ENCODE peak calls at places on chromosomes 5 and 9, in four cellular contexts. One of them, this sample, is unnamed.

GRCh38 chr9:99966720-99967119 is 60.3 kb downstream of the STX17 start:
- DNase-seq in neuronal stem cell: no peak
- DNase-seq in fibroblast of lung: peak
- DNase-seq in H9: peak
- DNase-seq in this sample: peak

GRCh38 chr5:157370967-157371366 is 89.0 kb upstream of the NIPAL4 start:
- DNase-seq in neuronal stem cell: no peak
- DNase-seq in fibroblast of lung: peak
- DNase-seq in H9: no peak
- DNase-seq in this sample: peak

GRCh38 chr9:76905984-76906861 is at the start of gene PRUNE2:
- DNase-seq in neuronal stem cell: peak
- DNase-seq in fibroblast of lung: peak
- DNase-seq in H9: peak
- DNase-seq in this sample: peak

GRCh38 chr5:592158-592557 is 20.0 kb upstream of the CEP72 start:
- DNase-seq in neuronal stem cell: no peak
- DNase-seq in fibroblast of lung: no peak
- DNase-seq in H9: no peak
- DNase-seq in this sample: no peak

GRCh38 chr5:5804834-5805233 is 382.4 kb downstream of the ICE1 start:
- DNase-seq in neuronal stem cell: no peak
- DNase-seq in fibroblast of lung: no peak
- DNase-seq in H9: no peak
- DNase-seq in this sample: no peak

GRCh38 chr5:142869883-142870282 is 99.7 kb downstream of the ARHGAP26 start:
- DNase-seq in neuronal stem cell: no peak
- DNase-seq in fibroblast of lung: no peak
- DNase-seq in H9: no peak
- DNase-seq in this sample: no peak

GRCh38 chr5:157265714-157266285 is at the start of gene CYFIP2:
- DNase-seq in neuronal stem cell: peak
- DNase-seq in fibroblast of lung: peak
- DNase-seq in H9: peak
- DNase-seq in this sample: peak

GRCh38 chr9:16530669-16531461 is 339.6 kb downstream of the BNC2 start:
- DNase-seq in neuronal stem cell: no peak
- DNase-seq in fibroblast of lung: peak
- DNase-seq in H9: no peak
- DNase-seq in this sample: no peak

GRCh38 chr5:68995847-68996204 is 98.0 kb upstream of the SLC30A5 start:
- DNase-seq in neuronal stem cell: no peak
- DNase-seq in fibroblast of lung: no peak
- DNase-seq in H9: no peak
- DNase-seq in this sample: no peak

GRCh38 chr9:126431112-126431742 is 104.6 kb downstream of the MVB12B start:
- DNase-seq in neuronal stem cell: no peak
- DNase-seq in fibroblast of lung: no peak
- DNase-seq in H9: no peak
- DNase-seq in this sample: no peak

GRCh38 chr5:147835386-147835798 is 3.9 kb upstream of the SPINK1 start:
- DNase-seq in neuronal stem cell: no peak
- DNase-seq in fibroblast of lung: peak
- DNase-seq in H9: no peak
- DNase-seq in this sample: no peak

GRCh38 chr9:128870128-128870940 is 11.4 kb downstream of the KYAT1 start:
- DNase-seq in neuronal stem cell: no peak
- DNase-seq in fibroblast of lung: no peak
- DNase-seq in H9: no peak
- DNase-seq in this sample: no peak

GRCh38 chr9:106799146-106799545 is 63.8 kb upstream of the ZNF462 start:
- DNase-seq in neuronal stem cell: no peak
- DNase-seq in fibroblast of lung: peak
- DNase-seq in H9: no peak
- DNase-seq in this sample: no peak

GRCh38 chr9:14238518-14238917 is 75.4 kb downstream of the NFIB start:
- DNase-seq in neuronal stem cell: peak
- DNase-seq in fibroblast of lung: peak
- DNase-seq in H9: peak
- DNase-seq in this sample: peak

GRCh38 chr5:87877023-87877422 is 391.6 kb downstream of the TMEM161B start:
- DNase-seq in neuronal stem cell: no peak
- DNase-seq in fibroblast of lung: no peak
- DNase-seq in H9: no peak
- DNase-seq in this sample: no peak

GRCh38 chr9:131585375-131585774 is 40.1 kb downstream of the PRRT1B start:
- DNase-seq in neuronal stem cell: no peak
- DNase-seq in fibroblast of lung: no peak
- DNase-seq in H9: no peak
- DNase-seq in this sample: no peak

GRCh38 chr9:4092793-4093709 is 206.8 kb downstream of the GLIS3 start:
- DNase-seq in neuronal stem cell: no peak
- DNase-seq in fibroblast of lung: no peak
- DNase-seq in H9: no peak
- DNase-seq in this sample: no peak

GRCh38 chr9:98873535-98874432 is 66.3 kb downstream of the GALNT12 start:
- DNase-seq in neuronal stem cell: no peak
- DNase-seq in fibroblast of lung: peak
- DNase-seq in H9: no peak
- DNase-seq in this sample: no peak

GRCh38 chr5:28823231-28823630 is 1784.8 kb upstream of the CDH9 start:
- DNase-seq in neuronal stem cell: no peak
- DNase-seq in fibroblast of lung: no peak
- DNase-seq in H9: no peak
- DNase-seq in this sample: no peak

GRCh38 chr9:79014929-79015699 is 556.7 kb upstream of the TLE4 start:
- DNase-seq in neuronal stem cell: no peak
- DNase-seq in fibroblast of lung: no peak
- DNase-seq in H9: no peak
- DNase-seq in this sample: no peak

GRCh38 chr9:33140406-33141360 is 26.5 kb downstream of the B4GALT1 start:
- DNase-seq in neuronal stem cell: no peak
- DNase-seq in fibroblast of lung: no peak
- DNase-seq in H9: no peak
- DNase-seq in this sample: no peak

DNA sequence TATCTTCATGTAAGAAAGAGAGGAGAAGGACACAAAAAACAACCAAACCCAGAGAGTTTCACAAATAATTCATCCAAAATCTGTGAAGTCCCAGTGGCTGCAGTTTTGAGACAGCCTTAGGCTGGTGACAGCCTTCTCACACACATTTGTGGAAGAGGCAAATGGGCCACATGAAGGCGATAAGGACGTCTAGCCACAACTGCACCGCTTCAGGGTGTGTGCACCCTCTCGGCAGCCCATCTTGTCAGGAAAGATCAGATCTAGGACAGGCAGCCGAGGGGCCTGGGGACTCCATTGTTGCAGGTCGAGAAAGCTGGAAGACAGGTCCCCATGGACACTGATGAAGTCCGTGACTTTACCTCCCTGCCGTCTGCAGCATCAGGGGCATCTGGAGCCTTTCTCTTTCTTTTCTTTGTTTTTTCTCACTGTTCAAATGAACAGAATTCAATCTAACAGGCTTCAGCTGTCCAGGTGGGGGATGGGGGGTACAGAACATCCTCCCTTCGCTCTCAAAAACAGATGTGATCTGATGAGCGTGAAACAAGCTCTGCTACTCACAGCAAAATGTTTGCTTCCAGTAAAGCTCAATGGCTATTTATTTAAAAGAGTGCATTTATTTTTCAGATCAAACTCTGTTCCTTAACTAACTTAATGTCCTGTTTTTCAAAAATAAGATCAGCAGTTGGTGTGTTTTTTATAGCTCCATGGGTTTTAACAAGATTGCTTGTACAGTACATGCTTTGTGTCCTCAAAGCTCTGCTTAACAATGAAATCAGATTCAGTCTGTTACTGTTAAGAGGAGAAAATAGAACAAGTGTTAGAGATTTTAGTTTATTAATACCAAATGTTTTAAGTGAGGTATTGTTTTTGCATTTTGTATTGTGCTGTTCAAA is 111.9 kb upstream of the OTULINL start:
- DNase-seq in neuronal stem cell: no peak
- DNase-seq in fibroblast of lung: no peak
- DNase-seq in H9: no peak
- DNase-seq in this sample: no peak
- H3K4me2 ChIP-seq in neuronal stem cell: no peak
- H3K4me2 ChIP-seq in fibroblast of lung: no peak
- H3K4me2 ChIP-seq in H9: no peak
- H3K4me2 ChIP-seq in this sample: no peak

DNA sequence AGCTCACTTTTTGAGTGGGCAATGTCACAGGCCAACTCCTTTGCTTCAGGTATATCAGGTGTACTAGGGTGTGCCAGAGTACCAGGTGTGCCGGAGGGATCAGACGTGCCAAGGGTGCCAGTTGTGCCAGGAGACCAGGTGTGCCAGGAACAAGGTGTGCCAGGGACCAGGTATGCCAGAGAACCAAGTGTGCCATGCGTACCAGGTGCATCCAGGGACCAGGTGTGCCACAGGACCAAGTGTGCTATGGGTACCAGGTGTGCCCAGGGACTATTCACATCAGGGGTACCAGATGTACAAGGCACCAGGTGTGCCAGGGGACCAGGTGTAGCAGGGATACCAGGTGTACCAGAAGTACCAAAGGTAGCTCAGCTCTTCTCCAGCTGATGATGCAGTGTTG is 174.7 kb upstream of the S1PR3 start:
- DNase-seq in neuronal stem cell: no peak
- DNase-seq in fibroblast of lung: no peak
- DNase-seq in H9: no peak
- DNase-seq in this sample: no peak
- H3K4me2 ChIP-seq in neuronal stem cell: no peak
- H3K4me2 ChIP-seq in fibroblast of lung: no peak
- H3K4me2 ChIP-seq in H9: no peak
- H3K4me2 ChIP-seq in this sample: no peak

GRCh38 chr5:176394881-176395675 is 6.5 kb downstream of the HIGD2A start:
- DNase-seq in neuronal stem cell: no peak
- DNase-seq in fibroblast of lung: no peak
- DNase-seq in H9: no peak
- DNase-seq in this sample: no peak

GRCh38 chr5:176392526-176392925 is 4.0 kb downstream of the HIGD2A start:
- DNase-seq in neuronal stem cell: no peak
- DNase-seq in fibroblast of lung: no peak
- DNase-seq in H9: no peak
- DNase-seq in this sample: no peak

GRCh38 chr5:176391999-176392398 is 3.4 kb downstream of the HIGD2A start:
- DNase-seq in neuronal stem cell: no peak
- DNase-seq in fibroblast of lung: no peak
- DNase-seq in H9: no peak
- DNase-seq in this sample: no peak

GRCh38 chr5:176396330-176396729 is 7.8 kb downstream of the HIGD2A start:
- DNase-seq in neuronal stem cell: no peak
- DNase-seq in fibroblast of lung: no peak
- DNase-seq in H9: no peak
- DNase-seq in this sample: no peak

GRCh38 chr5:176394096-176394495 is 5.5 kb downstream of the HIGD2A start:
- DNase-seq in neuronal stem cell: no peak
- DNase-seq in fibroblast of lung: no peak
- DNase-seq in H9: no peak
- DNase-seq in this sample: no peak
- H3K4me2 ChIP-seq in neuronal stem cell: no peak
- H3K4me2 ChIP-seq in fibroblast of lung: no peak
- H3K4me2 ChIP-seq in H9: no peak
- H3K4me2 ChIP-seq in this sample: no peak

GRCh38 chr5:140967226-140967893 is 1.1 kb downstream of the PCDHAC2 start:
- DNase-seq in neuronal stem cell: no peak
- DNase-seq in fibroblast of lung: no peak
- DNase-seq in H9: peak
- DNase-seq in this sample: no peak
- H3K4me2 ChIP-seq in neuronal stem cell: peak
- H3K4me2 ChIP-seq in fibroblast of lung: no peak
- H3K4me2 ChIP-seq in H9: peak
- H3K4me2 ChIP-seq in this sample: peak

GRCh38 chr5:67774153-67774552 is 441.4 kb upstream of the PIK3R1 start:
- DNase-seq in neuronal stem cell: no peak
- DNase-seq in fibroblast of lung: peak
- DNase-seq in H9: no peak
- DNase-seq in this sample: no peak
- H3K4me2 ChIP-seq in neuronal stem cell: no peak
- H3K4me2 ChIP-seq in fibroblast of lung: no peak
- H3K4me2 ChIP-seq in H9: no peak
- H3K4me2 ChIP-seq in this sample: peak

GRCh38 chr5:174625591-174626365 is 98.6 kb upstream of the MSX2 start:
- DNase-seq in neuronal stem cell: no peak
- DNase-seq in fibroblast of lung: no peak
- DNase-seq in H9: no peak
- DNase-seq in this sample: peak
- H3K4me2 ChIP-seq in neuronal stem cell: no peak
- H3K4me2 ChIP-seq in fibroblast of lung: no peak
- H3K4me2 ChIP-seq in H9: no peak
- H3K4me2 ChIP-seq in this sample: peak

GRCh38 chr5:57658009-57658408 is 175.4 kb upstream of the ACTBL2 start:
- DNase-seq in neuronal stem cell: no peak
- DNase-seq in fibroblast of lung: no peak
- DNase-seq in H9: no peak
- DNase-seq in this sample: no peak

GRCh38 chr5:57651127-57651526 is 168.5 kb upstream of the ACTBL2 start:
- DNase-seq in neuronal stem cell: no peak
- DNase-seq in fibroblast of lung: no peak
- DNase-seq in H9: no peak
- DNase-seq in this sample: no peak

GRCh38 chr5:57650360-57651069 is 167.9 kb upstream of the ACTBL2 start:
- DNase-seq in neuronal stem cell: no peak
- DNase-seq in fibroblast of lung: peak
- DNase-seq in H9: peak
- DNase-seq in this sample: peak

GRCh38 chr5:57655228-57655627 is 172.6 kb upstream of the ACTBL2 start:
- DNase-seq in neuronal stem cell: no peak
- DNase-seq in fibroblast of lung: no peak
- DNase-seq in H9: no peak
- DNase-seq in this sample: no peak

GRCh38 chr5:57653636-57654290 is 171.2 kb upstream of the ACTBL2 start:
- DNase-seq in neuronal stem cell: no peak
- DNase-seq in fibroblast of lung: no peak
- DNase-seq in H9: no peak
- DNase-seq in this sample: no peak
- H3K4me2 ChIP-seq in neuronal stem cell: no peak
- H3K4me2 ChIP-seq in fibroblast of lung: no peak
- H3K4me2 ChIP-seq in H9: no peak
- H3K4me2 ChIP-seq in this sample: no peak

GRCh38 chr9:136777359-136777758 is 13.0 kb upstream of the LCN15 start:
- DNase-seq in neuronal stem cell: no peak
- DNase-seq in fibroblast of lung: no peak
- DNase-seq in H9: no peak
- DNase-seq in this sample: no peak
- H3K4me2 ChIP-seq in neuronal stem cell: no peak
- H3K4me2 ChIP-seq in fibroblast of lung: no peak
- H3K4me2 ChIP-seq in H9: no peak
- H3K4me2 ChIP-seq in this sample: no peak